ENCODE peak calls at places on chromosomes 4 and X, in five cellular contexts. G, N, X, W and O are unnamed samples.

GRCh38 chr4:6641164-6641970 is 882 bp downstream of the MRFAP1 start:
- DNase-seq in X (no peak), G (no peak), W (no peak), N (peak), O (peak)

GRCh38 chrX:106468433-106468832 is 143.3 kb upstream of the RADX start:
- DNase-seq in G (no peak), N (no peak), W (no peak), X (no peak), O (no peak)

GRCh38 chr4:102620697-102621497 is 119.7 kb downstream of the NFKB1 start:
- DNase-seq in G (no peak), X (peak), N (peak), W (no peak), O (peak)

GRCh38 chr4:122898370-122899150 is 23.8 kb downstream of the NUDT6 start:
- DNase-seq in X (no peak), G (no peak), W (no peak), N (no peak), O (no peak)

GRCh38 chrX:9829308-9830267 is 43.4 kb downstream of the SHROOM2 start:
- DNase-seq in G (no peak), W (peak), X (no peak), N (no peak), O (no peak)

GRCh38 chrX:48676893-48677270 is 6.7 kb upstream of the WAS start:
- DNase-seq in G (no peak), W (no peak), X (no peak), N (no peak), O (peak)

GRCh38 chr4:169311643-169312365 is 41.0 kb upstream of the SH3RF1 start:
- DNase-seq in N (peak), G (peak), X (peak), W (peak), O (peak)

GRCh38 chr4:6198768-6199343 is 1.5 kb downstream of the JAKMIP1 start:
- DNase-seq in X (no peak), G (peak), W (no peak), N (no peak), O (peak)

GRCh38 chr4:128288689-128289106 is 1.1 kb upstream of the PGRMC2 start:
- DNase-seq in G (no peak), X (no peak), N (no peak), W (peak), O (peak)

GRCh38 chr4:113080050-113080449 is 30.6 kb downstream of the ANK2 start:
- DNase-seq in G (no peak), N (no peak), W (no peak), X (peak), O (peak)

GRCh38 chr4:51932261-51932660 is 87.9 kb downstream of the LRRC66 start:
- DNase-seq in W (no peak), N (no peak), X (no peak), G (no peak), O (no peak)

GRCh38 chrX:97175147-97175546 is 291.4 kb downstream of the RPA4 start:
- DNase-seq in N (no peak), X (no peak), W (no peak), G (no peak), O (no peak)

GRCh38 chr4:52098618-52099017 is 47.5 kb downstream of the SPATA18 start:
- DNase-seq in N (no peak), W (no peak), G (no peak), X (no peak), O (no peak)

GRCh38 chrX:65601530-65602281 is 65.7 kb upstream of the MSN start:
- DNase-seq in N (no peak), G (no peak), X (peak), W (no peak), O (no peak)

GRCh38 chr4:40199999-40200880 is 3.4 kb downstream of the RHOH start:
- DNase-seq in X (no peak), W (peak), G (no peak), N (no peak), O (no peak)

GRCh38 chr4:173500841-173501591 is 29.0 kb downstream of the HAND2 start:
- DNase-seq in N (no peak), G (peak), X (no peak), W (no peak), O (peak)

GRCh38 chr4:175412161-175412560 is 399.9 kb downstream of the GPM6A start:
- DNase-seq in X (no peak), W (no peak), G (no peak), N (no peak), O (no peak)

GRCh38 chrX:75156537-75156945 is 458 bp upstream of the ABCB7 start:
- DNase-seq in G (no peak), X (no peak), N (peak), W (no peak), O (peak)

GRCh38 chr4:185730387-185730786 is 81.6 kb downstream of the SORBS2 start:
- DNase-seq in X (no peak), G (no peak), W (no peak), N (no peak), O (peak)

GRCh38 chr4:120755864-120756263 is 166.7 kb downstream of the PRDM5 start:
- DNase-seq in N (no peak), X (no peak), W (no peak), G (no peak), O (no peak)

GRCh38 chrX:7586126-7586525 is 256.8 kb upstream of the VCX start:
- DNase-seq in X (peak), G (no peak), N (no peak), W (no peak), O (peak)

GRCh38 chrX:4277122-4277521 is 563.7 kb upstream of the PRKX start:
- DNase-seq in W (no peak), G (no peak), N (no peak), X (no peak), O (peak)

GRCh38 chr4:132227349-132228165 is 921.5 kb upstream of the PCDH10 start:
- DNase-seq in G (peak), W (no peak), X (peak), N (peak), O (peak)

GRCh38 chr4:6555519-6555918 is 19.5 kb upstream of the MAN2B2 start:
- DNase-seq in X (no peak), W (no peak), G (no peak), N (no peak), O (no peak)

GRCh38 chrX:15663439-15663838 is 1.2 kb downstream of the CLTRN start:
- DNase-seq in X (no peak), N (no peak), G (no peak), W (no peak), O (no peak)

DNA sequence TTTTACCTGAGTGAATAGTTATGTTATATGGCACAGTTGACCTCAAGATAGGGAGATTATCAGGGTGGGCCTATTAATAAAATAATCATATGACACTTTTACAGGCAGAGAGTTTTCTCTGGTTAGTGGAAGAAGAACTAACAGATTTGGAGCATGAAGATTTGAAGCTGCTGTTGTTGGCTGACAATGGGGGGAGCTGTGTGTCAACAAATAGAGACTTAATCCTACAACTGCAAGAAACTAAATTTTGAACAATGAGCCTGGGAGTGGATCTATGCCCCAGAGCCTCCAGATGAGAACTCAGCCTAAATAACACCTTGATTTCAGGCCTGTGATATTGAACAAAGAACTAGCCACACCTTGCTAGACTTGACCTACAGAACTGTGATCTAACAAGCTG is 7.2 kb upstream of the CCSER1 start:
- DNase-seq in W (no peak), X (no peak), N (no peak), G (no peak), O (peak)
- TF ChIP-seq CTCF in W (peak), X (no peak), N (no peak), G (peak), O (peak)

GRCh38 chr4:47646372-47646771 is 161.3 kb downstream of the ATP10D start:
- DNase-seq in W (no peak), G (no peak), X (no peak), N (no peak), O (no peak)
- TF ChIP-seq POLR2AphosphoS5 in W (no peak), G (no peak), X (no peak), N (no peak), O (no peak)

GRCh38 chrX:42085836-42086235 is 162.5 kb upstream of the CASK start:
- DNase-seq in X (no peak), N (no peak), G (no peak), W (no peak), O (no peak)

GRCh38 chrX:42075032-42075431 is 151.7 kb upstream of the CASK start:
- DNase-seq in W (no peak), X (no peak), N (no peak), G (no peak), O (no peak)

GRCh38 chrX:42079968-42080367 is 156.6 kb upstream of the CASK start:
- DNase-seq in X (no peak), G (no peak), N (no peak), W (no peak), O (no peak)
- TF ChIP-seq CREB1 in X (no peak), G (no peak), N (no peak), W (no peak), O (no peak)

DNA sequence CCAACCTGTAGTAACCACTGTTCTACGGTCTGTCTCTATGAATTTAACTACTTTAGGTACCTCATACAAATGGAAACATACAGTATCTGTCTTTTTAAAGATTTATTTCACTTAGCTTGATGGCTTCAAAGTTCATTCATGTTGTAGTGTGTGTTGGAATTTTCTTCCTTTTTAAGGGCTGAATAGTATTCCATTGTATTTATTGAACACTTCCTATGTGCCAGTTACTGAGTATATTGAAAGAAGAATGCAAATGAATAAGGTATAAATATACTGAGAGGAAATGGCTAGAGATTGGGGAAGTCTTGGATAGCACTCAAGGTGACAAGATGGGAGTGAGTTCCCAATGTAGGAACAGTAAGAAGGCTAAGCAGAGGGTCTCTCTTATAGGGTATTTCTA is 17.3 kb downstream of the TBC1D19 start:
- DNase-seq in G (no peak), N (no peak), W (no peak), X (no peak), O (no peak)
- TF ChIP-seq CTCF in G (no peak), N (no peak), W (no peak), X (no peak), O (no peak)

DNA sequence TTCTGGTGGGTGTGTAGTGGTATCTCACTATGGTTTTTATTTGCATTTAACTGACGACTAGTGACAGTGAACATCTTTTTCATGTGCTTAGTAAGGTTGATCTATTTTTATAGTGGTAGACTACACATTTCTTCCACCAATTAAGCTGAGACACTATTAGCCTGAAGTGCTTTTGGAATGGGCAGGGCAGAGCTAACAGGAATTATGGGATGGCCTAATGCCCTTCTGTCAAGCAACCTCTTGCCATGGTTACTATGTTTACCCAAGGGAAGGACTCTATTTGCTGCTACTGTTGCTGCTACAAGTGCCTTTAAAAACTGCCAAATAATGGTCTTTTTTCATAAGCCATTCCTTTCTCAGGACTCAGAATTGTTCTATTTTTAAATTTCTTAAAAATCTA is 676.7 kb upstream of the ACTRT1 start:
- DNase-seq in N (no peak), G (no peak), W (no peak), X (no peak), O (no peak)
- TF ChIP-seq POLR2AphosphoS5 in N (no peak), G (no peak), W (no peak), X (no peak), O (no peak)

GRCh38 chr4:25928320-25928955 is 14.4 kb downstream of the SMIM20 start:
- DNase-seq in G (no peak), N (no peak), X (no peak), W (no peak), O (no peak)
- TF ChIP-seq CREB1 in G (no peak), N (no peak), X (no peak), W (no peak), O (no peak)

GRCh38 chr4:158055668-158056067 is 117.2 kb downstream of the GASK1B start:
- DNase-seq in W (no peak), G (no peak), X (no peak), N (no peak), O (no peak)
- TF ChIP-seq CTCF in W (no peak), G (no peak), X (no peak), N (no peak), O (no peak)

GRCh38 chrX:34338046-34338445 is 205.9 kb upstream of the FAM47A start:
- DNase-seq in G (no peak), W (no peak), X (no peak), N (no peak), O (no peak)
- TF ChIP-seq POLR2AphosphoS5 in G (no peak), W (no peak), X (no peak), N (no peak), O (no peak)

GRCh38 chrX:44874481-44875184 is 1.6 kb downstream of the KDM6A start:
- DNase-seq in W (no peak), G (no peak), N (peak), X (no peak), O (peak)
- TF ChIP-seq CREB1 in W (peak), G (no peak), N (no peak), X (no peak), O (no peak)